ENCODE peak calls at places on chromosomes 12 and 14, in seven cellular contexts. One of them, this sample, is unnamed.

GRCh38 chr14:24322672-24323071 is 11.4 kb downstream of the LTB4R start:
- DNase-seq in amniotic stem cell: no peak
- DNase-seq in amygdala: no peak
- DNase-seq in left cardiac atrium: no peak
- DNase-seq in cardiac muscle cell: no peak
- DNase-seq in DMS153: no peak
- DNase-seq in GM23338: no peak
- DNase-seq in this sample: no peak

GRCh38 chr12:80190001-80190400 is 90.7 kb downstream of the OTOGL start:
- DNase-seq in amniotic stem cell: no peak
- DNase-seq in amygdala: no peak
- DNase-seq in left cardiac atrium: no peak
- DNase-seq in cardiac muscle cell: peak; percentile 16
- DNase-seq in DMS153: no peak
- DNase-seq in GM23338: no peak
- DNase-seq in this sample: no peak

GRCh38 chr12:53191096-53191884 is 10.6 kb upstream of the CSAD start:
- DNase-seq in amniotic stem cell: no peak
- DNase-seq in amygdala: no peak
- DNase-seq in left cardiac atrium: no peak
- DNase-seq in cardiac muscle cell: no peak
- DNase-seq in DMS153: no peak
- DNase-seq in GM23338: no peak
- DNase-seq in this sample: no peak

GRCh38 chr14:65495196-65495595 is 82.7 kb downstream of the FUT8 start:
- DNase-seq in amniotic stem cell: no peak
- DNase-seq in amygdala: no peak
- DNase-seq in left cardiac atrium: no peak
- DNase-seq in cardiac muscle cell: peak; percentile 38
- DNase-seq in DMS153: no peak
- DNase-seq in GM23338: no peak
- DNase-seq in this sample: no peak

GRCh38 chr12:118581396-118581795 is 205.0 kb downstream of the SUDS3 start:
- DNase-seq in amniotic stem cell: no peak
- DNase-seq in amygdala: no peak
- DNase-seq in left cardiac atrium: no peak
- DNase-seq in cardiac muscle cell: no peak
- DNase-seq in DMS153: no peak
- DNase-seq in GM23338: no peak
- DNase-seq in this sample: no peak

GRCh38 chr14:55399183-55399582 is 12.4 kb downstream of the ATG14 start:
- DNase-seq in amniotic stem cell: no peak
- DNase-seq in amygdala: no peak
- DNase-seq in left cardiac atrium: no peak
- DNase-seq in cardiac muscle cell: no peak
- DNase-seq in DMS153: no peak
- DNase-seq in GM23338: no peak
- DNase-seq in this sample: no peak

GRCh38 chr14:88553886-88554457 is 835 bp downstream of the PTPN21 start:
- DNase-seq in amniotic stem cell: no peak
- DNase-seq in amygdala: peak; percentile 22
- DNase-seq in left cardiac atrium: no peak
- DNase-seq in cardiac muscle cell: peak; percentile 32
- DNase-seq in DMS153: no peak
- DNase-seq in GM23338: peak; percentile 15
- DNase-seq in this sample: no peak

GRCh38 chr12:53115891-53116675 is 12.8 kb downstream of the SOAT2 start:
- DNase-seq in amniotic stem cell: no peak
- DNase-seq in amygdala: no peak
- DNase-seq in left cardiac atrium: no peak
- DNase-seq in cardiac muscle cell: no peak
- DNase-seq in DMS153: no peak
- DNase-seq in GM23338: no peak
- DNase-seq in this sample: no peak

GRCh38 chr12:13194462-13195110 is 1.9 kb upstream of the EMP1 start:
- DNase-seq in amniotic stem cell: no peak
- DNase-seq in amygdala: no peak
- DNase-seq in left cardiac atrium: no peak
- DNase-seq in cardiac muscle cell: no peak
- DNase-seq in DMS153: no peak
- DNase-seq in GM23338: no peak
- DNase-seq in this sample: no peak

GRCh38 chr12:110073049-110073831 is 24.9 kb upstream of the C12orf76 start:
- DNase-seq in amniotic stem cell: no peak
- DNase-seq in amygdala: peak; percentile 89
- DNase-seq in left cardiac atrium: peak; percentile 28
- DNase-seq in cardiac muscle cell: no peak
- DNase-seq in DMS153: peak; percentile 43
- DNase-seq in GM23338: peak; percentile 26
- DNase-seq in this sample: peak; percentile 21

GRCh38 chr14:76015668-76016067 is 30.1 kb downstream of the IFT43 start:
- DNase-seq in amniotic stem cell: no peak
- DNase-seq in amygdala: no peak
- DNase-seq in left cardiac atrium: no peak
- DNase-seq in cardiac muscle cell: no peak
- DNase-seq in DMS153: no peak
- DNase-seq in GM23338: no peak
- DNase-seq in this sample: no peak

GRCh38 chr12:65662590-65662989 is 161.7 kb upstream of the HMGA2 start:
- DNase-seq in amniotic stem cell: no peak
- DNase-seq in amygdala: no peak
- DNase-seq in left cardiac atrium: no peak
- DNase-seq in cardiac muscle cell: no peak
- DNase-seq in DMS153: no peak
- DNase-seq in GM23338: no peak
- DNase-seq in this sample: no peak

GRCh38 chr12:1773937-1774655 is 46.3 kb upstream of the LRTM2 start:
- DNase-seq in amniotic stem cell: no peak
- DNase-seq in amygdala: no peak
- DNase-seq in left cardiac atrium: no peak
- DNase-seq in cardiac muscle cell: no peak
- DNase-seq in DMS153: no peak
- DNase-seq in GM23338: no peak
- DNase-seq in this sample: peak; percentile 26